ENCODE peak calls at places on chromosome 17, in eight cellular contexts. I is Caco-2; T is GM12865; B is effector CD8-positive, alpha-beta T cell; K is naive thymus-derived CD8-positive, alpha-beta T cell; S is RPMI7951; V is activated T-helper 1 cell treated with anti-CD3 and anti-CD28 coated beads, Interleukin-2, amount 50 U/mL, for 16 hours; W is activated CD4-positive, alpha-beta T cell treated with anti-CD3 and anti-CD28 coated beads for 48 hours. Z is an unnamed sample.

GRCh38 chr17:4520881-4521600 is 22.4 kb downstream of the SPNS2 start:
- DNase-seq in I (no peak), T (no peak), B (no peak), K (no peak), S (no peak), V (no peak), W (no peak), Z (no peak)

GRCh38 chr17:16447676-16448075 is 32.3 kb downstream of the TRPV2 start:
- DNase-seq in I (no peak), T (no peak), B (no peak), K (no peak), S (no peak), V (no peak), W (no peak), Z (no peak)

GRCh38 chr17:36913132-36913531 is 24.1 kb upstream of the LHX1 start:
- DNase-seq in I (no peak), T (no peak), B (no peak), K (no peak), S (no peak), V (no peak), W (no peak), Z (no peak)

GRCh38 chr17:6912110-6913051 is 80.9 kb upstream of the TEKT1 start:
- DNase-seq in I (no peak), T (no peak), B (no peak), K (no peak), S (no peak), V (no peak), W (no peak), Z (no peak)

GRCh38 chr17:75492555-75493168 is 22.7 kb downstream of the CASKIN2 start:
- DNase-seq in I (no peak), T (no peak), B (no peak), K (no peak), S (no peak), V (no peak), W (no peak), Z (no peak)

GRCh38 chr17:39738568-39738901 is 797 bp downstream of the GRB7 start:
- DNase-seq in I (peak), T (no peak), B (peak), K (peak), S (no peak), V (no peak), W (peak), Z (peak)

GRCh38 chr17:10025976-10026785 is 121.1 kb upstream of the RCVRN start:
- DNase-seq in I (no peak), T (no peak), B (no peak), K (no peak), S (no peak), V (no peak), W (no peak), Z (no peak)

GRCh38 chr17:65122836-65123756 is 14.1 kb upstream of the RGS9 start:
- DNase-seq in I (peak), T (peak), B (peak), K (peak), S (peak), V (peak), W (peak), Z (peak)

GRCh38 chr17:80312621-80313135 is 52.0 kb downstream of the RNF213 start:
- DNase-seq in I (no peak), T (no peak), B (no peak), K (no peak), S (no peak), V (no peak), W (no peak), Z (no peak)

GRCh38 chr17:20189322-20189721 is 180.2 kb downstream of the SPECC1 start:
- DNase-seq in I (no peak), T (no peak), B (no peak), K (no peak), S (peak), V (no peak), W (no peak), Z (no peak)

GRCh38 chr17:80441598-80442304 is 26.8 kb downstream of the ENDOV start:
- DNase-seq in I (no peak), T (no peak), B (no peak), K (no peak), S (no peak), V (no peak), W (no peak), Z (no peak)

GRCh38 chr17:78390241-78391050 is 12.0 kb downstream of the PGS1 start:
- DNase-seq in I (peak), T (no peak), B (no peak), K (no peak), S (peak), V (no peak), W (no peak), Z (no peak)

GRCh38 chr17:7167832-7168231 is 11.3 kb downstream of the ASGR1 start:
- DNase-seq in I (no peak), T (no peak), B (no peak), K (no peak), S (no peak), V (no peak), W (no peak), Z (no peak)

GRCh38 chr17:42251115-42251514 is 25.1 kb downstream of the STAT5B start:
- DNase-seq in I (peak), T (no peak), B (no peak), K (no peak), S (peak), V (no peak), W (no peak), Z (no peak)

GRCh38 chr17:77729587-77729986 is 228.9 kb upstream of the TNRC6C start:
- DNase-seq in I (no peak), T (no peak), B (no peak), K (no peak), S (no peak), V (no peak), W (no peak), Z (no peak)

GRCh38 chr17:77593081-77593480 is 365.4 kb upstream of the TNRC6C start:
- DNase-seq in I (no peak), T (no peak), B (no peak), K (no peak), S (no peak), V (no peak), W (no peak), Z (no peak)

GRCh38 chr17:38908676-38909181 is 16.7 kb upstream of the LASP1NB start:
- DNase-seq in I (no peak), T (peak), B (no peak), K (no peak), S (no peak), V (no peak), W (no peak), Z (no peak)

GRCh38 chr17:42608692-42609181 is 437 bp downstream of the RETREG3 start:
- DNase-seq in I (no peak), T (peak), B (no peak), K (no peak), S (no peak), V (no peak), W (peak), Z (no peak)

GRCh38 chr17:48735057-48735341 is 6.4 kb upstream of the HOXB13 start:
- DNase-seq in I (no peak), T (no peak), B (no peak), K (no peak), S (no peak), V (no peak), W (no peak), Z (no peak)

GRCh38 chr17:68961204-68961893 is 6.2 kb upstream of the ABCA8 start:
- DNase-seq in I (no peak), T (peak), B (no peak), K (no peak), S (no peak), V (no peak), W (no peak), Z (no peak)

Z was measured in central memory CD4-positive, alpha-beta T cell.